ENCODE peak calls at places on chromosomes 7 and 10, in five cellular contexts. M, Q, I, O and U are unnamed samples. For H3K36me3, the result is how much of the 10 kb centered on the place peaks cover.

GRCh38 chr10:133157662-133158436 is 2.2 kb upstream of the KNDC1 start:
- DNase-seq in M (no peak), Q (no peak), I (no peak), O (no peak), U (no peak)

GRCh38 chr7:138878847-138879246 is 80.9 kb upstream of the ATP6V0A4 start:
- DNase-seq in M (no peak), Q (no peak), I (no peak), O (no peak), U (no peak)

GRCh38 chr7:20085086-20085485 is 132.1 kb downstream of the MACC1 start:
- DNase-seq in M (no peak), Q (no peak), I (no peak), O (no peak), U (no peak)

GRCh38 chr7:74606101-74606908 is 51.2 kb upstream of the GTF2I start:
- DNase-seq in M (no peak), Q (peak), I (peak), O (peak), U (peak)

GRCh38 chr7:72493850-72494661 is 81.9 kb upstream of the CALN1 start:
- DNase-seq in M (peak), Q (peak), I (peak), O (peak), U (peak)

GRCh38 chr10:3131098-3131497 is 41.5 kb downstream of the PITRM1 start:
- DNase-seq in M (peak), Q (no peak), I (no peak), O (no peak), U (no peak)

GRCh38 chr10:16689227-16689626 is 128.0 kb downstream of the RSU1 start:
- DNase-seq in M (no peak), Q (no peak), I (no peak), O (no peak), U (no peak)

GRCh38 chr7:155167706-155168365 is 97.7 kb downstream of the HTR5A start:
- DNase-seq in M (no peak), Q (no peak), I (no peak), O (no peak), U (no peak)

GRCh38 chr10:344582-345200 is 209.4 kb downstream of the ZMYND11 start:
- DNase-seq in M (no peak), Q (no peak), I (no peak), O (no peak), U (no peak)

GRCh38 chr7:2876031-2876862 is 32.1 kb upstream of the GNA12 start:
- DNase-seq in M (peak), Q (no peak), I (no peak), O (no peak), U (no peak)

GRCh38 chr7:22695476-22696132 is 31.4 kb upstream of the IL6 start:
- DNase-seq in M (no peak), Q (no peak), I (no peak), O (no peak), U (no peak)

GRCh38 chr10:131921191-131921590 is 20.4 kb downstream of the PPP2R2D start:
- DNase-seq in M (no peak), Q (no peak), I (no peak), O (no peak), U (peak)

GRCh38 chr7:154480817-154481216 is 428.6 kb downstream of the DPP6 start:
- DNase-seq in M (no peak), Q (no peak), I (no peak), O (no peak), U (no peak)

GRCh38 chr7:83794834-83795233 is 145.9 kb upstream of the SEMA3E start:
- DNase-seq in M (peak), Q (no peak), I (no peak), O (no peak), U (no peak)

GRCh38 chr7:67913604-67914003 is 917.0 kb downstream of the TYW1 start:
- DNase-seq in M (peak), Q (no peak), I (no peak), O (no peak), U (no peak)

GRCh38 chr7:22969010-22969431 is 44.9 kb downstream of the HYCC1 start:
- DNase-seq in M (no peak), Q (no peak), I (no peak), O (no peak), U (no peak)

GRCh38 chr7:9608560-9608959 is 1175.2 kb downstream of the NXPH1 start:
- DNase-seq in M (no peak), Q (no peak), I (no peak), O (no peak), U (no peak)

GRCh38 chr7:102095933-102096332 is 190.7 kb upstream of the SH2B2 start:
- DNase-seq in M (no peak), Q (no peak), I (no peak), O (no peak), U (no peak)

GRCh38 chr7:14835399-14835798 is 67.2 kb downstream of the DGKB start:
- DNase-seq in M (no peak), Q (no peak), I (no peak), O (no peak), U (no peak)

GRCh38 chr7:128352138-128352537 is 8.4 kb upstream of the RBM28 start:
- DNase-seq in M (no peak), Q (no peak), I (peak), O (no peak), U (no peak)

GRCh38 chr7:27188666-27189559 is 3.9 kb upstream of the HOXA11 start:
- DNase-seq in M (no peak), Q (peak), I (peak), O (no peak), U (peak)

GRCh38 chr7:130486114-130486962 is 5.5 kb upstream of the MEST start:
- DNase-seq in M (no peak), Q (no peak), I (peak), O (peak), U (no peak)

GRCh38 chr10:7027913-7028808 is 382.7 kb downstream of the SFMBT2 start:
- DNase-seq in M (no peak), Q (no peak), I (no peak), O (no peak), U (no peak)

GRCh38 chr7:66735850-66736249 is 4.7 kb upstream of the RABGEF1 start:
- DNase-seq in M (no peak), Q (no peak), I (no peak), O (no peak), U (no peak)

GRCh38 chr7:27095897-27096755 is at the start of gene HOXA1:
- DNase-seq in M (peak), Q (no peak), I (peak), O (peak), U (peak)

GRCh38 chr10:18582803-18583202 is 68.6 kb downstream of the NSUN6 start:
- DNase-seq in M (peak), Q (peak), I (no peak), O (no peak), U (no peak)

GRCh38 chr7:38629621-38630020 is 1.6 kb downstream of the AMPH start:
- DNase-seq in M (no peak), Q (no peak), I (no peak), O (no peak), U (no peak)

GRCh38 chr7:123798527-123799188 is 46.3 kb upstream of the HYAL4 start:
- DNase-seq in M (peak), Q (no peak), I (no peak), O (no peak), U (no peak)

GRCh38 chr10:97713351-97713827 is at the start of gene MARVELD1:
- DNase-seq in M (peak), Q (peak), I (peak), O (no peak), U (peak)

GRCh38 chr10:106819490-106819889 is 345.0 kb downstream of the SORCS1 start:
- DNase-seq in M (no peak), Q (no peak), I (no peak), O (no peak), U (no peak)

GRCh38 chr7:89029864-89030263 is 234.3 kb upstream of the TEX47 start:
- DNase-seq in M (peak), Q (no peak), I (no peak), O (no peak), U (no peak)

GRCh38 chr7:75960372-75960771 is 34.0 kb downstream of the TMEM120A start:
- DNase-seq in M (no peak), Q (no peak), I (no peak), O (no peak), U (no peak)

GRCh38 chr10:34906021-34906965 is 91.2 kb upstream of the PARD3 start:
- DNase-seq in M (peak), Q (no peak), I (no peak), O (no peak), U (no peak)

GRCh38 chr7:148397985-148398384 is 192.6 kb upstream of the C7orf33 start:
- DNase-seq in M (no peak), Q (no peak), I (no peak), O (no peak), U (no peak)

GRCh38 chr7:98202367-98203195 is 8.7 kb upstream of the BHLHA15 start:
- DNase-seq in M (no peak), Q (peak), I (peak), O (peak), U (no peak)

GRCh38 chr7:54687518-54688212 is 71.3 kb downstream of the SEC61G start:
- DNase-seq in M (no peak), Q (no peak), I (peak), O (no peak), U (no peak)

GRCh38 chr7:157005456-157006204 is 4.8 kb downstream of the MNX1 start:
- DNase-seq in M (no peak), Q (no peak), I (no peak), O (no peak), U (no peak)

GRCh38 chr7:99623702-99624447 is 7.1 kb downstream of the ZSCAN25 start:
- DNase-seq in M (no peak), Q (no peak), I (no peak), O (no peak), U (no peak)
- H3K4me3 ChIP-seq in M (no peak), Q (peak), I (no peak), O (no peak), U (no peak)

DNA sequence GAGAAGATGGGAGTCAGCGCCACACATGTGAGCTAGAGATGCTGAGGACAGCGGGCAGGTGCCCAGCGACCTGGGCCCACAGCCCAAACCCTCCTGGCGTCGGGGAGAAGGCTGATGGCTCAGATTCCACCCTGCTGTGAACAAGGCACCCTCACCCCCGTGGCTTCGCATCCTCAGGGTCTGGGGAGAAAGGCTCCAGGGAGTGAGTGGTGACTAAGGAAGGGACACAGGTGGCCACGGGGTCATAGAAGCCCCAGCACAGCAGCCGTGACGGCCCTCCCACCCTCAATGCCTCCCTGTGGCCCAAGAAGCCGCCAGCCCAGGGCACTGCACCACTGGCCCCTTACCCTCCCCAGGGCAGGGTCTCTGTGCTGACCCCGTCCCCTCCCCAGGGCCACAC is 19.6 kb downstream of the INTS1 start:
- DNase-seq in M (no peak), Q (no peak), I (no peak), O (no peak), U (no peak)
- H3K36me3 ChIP-seq in M (under half), Q (half or more), I (under half), O (half or more), U (half or more)

GRCh38 chr10:127198721-127199120 is 2.3 kb upstream of the INSYN2A start:
- DNase-seq in M (no peak), Q (no peak), I (no peak), O (no peak), U (no peak)

GRCh38 chr10:127198307-127198706 is 1.9 kb upstream of the INSYN2A start:
- DNase-seq in M (no peak), Q (no peak), I (no peak), O (no peak), U (no peak)

GRCh38 chr10:127195571-127196226 is 692 bp downstream of the INSYN2A start:
- DNase-seq in M (no peak), Q (no peak), I (no peak), O (no peak), U (no peak)

GRCh38 chr10:127196227-127196954 is at the start of gene INSYN2A:
- DNase-seq in M (peak), Q (no peak), I (peak), O (no peak), U (no peak)

DNA sequence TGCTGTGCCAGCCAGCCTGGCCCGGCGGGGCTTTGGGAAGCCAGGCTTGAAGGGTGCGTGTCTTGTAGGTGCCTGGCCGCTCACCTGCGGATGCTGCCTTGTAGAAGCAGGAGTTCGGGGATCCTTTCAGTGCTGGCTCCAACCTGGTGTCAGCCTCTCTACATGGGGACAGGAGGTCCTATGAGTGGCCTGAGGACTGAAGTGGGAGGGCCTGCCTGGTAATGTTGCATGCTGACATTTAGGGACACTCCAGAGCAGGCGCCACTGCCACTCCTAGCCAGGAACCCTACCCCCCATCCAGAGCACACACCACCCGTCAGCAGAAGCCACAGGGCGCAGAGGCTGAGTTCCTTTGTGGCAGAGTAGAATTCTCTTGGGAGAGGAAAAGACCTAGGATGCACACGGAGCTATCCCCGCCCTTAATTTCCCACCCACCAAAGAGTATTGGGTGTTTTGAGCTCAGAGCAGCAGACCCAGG is 603 bp upstream of the INSYN2A start:
- DNase-seq in M (peak), Q (no peak), I (no peak), O (no peak), U (no peak)
- H3K4me3 ChIP-seq in M (peak), Q (no peak), I (no peak), O (no peak), U (no peak)

DNA sequence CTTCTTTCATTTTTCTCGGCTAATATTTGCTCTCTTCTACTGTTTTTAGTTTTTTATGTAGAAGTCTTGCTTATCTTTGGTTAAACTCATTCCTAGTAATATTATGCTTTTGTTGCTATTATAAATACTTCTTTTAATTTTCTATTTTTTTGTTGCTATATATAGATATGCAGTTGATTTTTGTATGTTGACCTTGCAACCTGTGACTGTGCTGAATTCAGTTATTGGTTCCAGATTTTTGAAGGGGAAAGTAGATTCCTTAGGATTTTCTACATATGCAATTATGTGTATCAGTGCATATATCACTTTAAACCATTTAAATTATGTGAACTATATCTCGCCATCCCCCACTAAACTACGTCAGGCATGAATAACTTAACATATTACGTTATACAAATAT is 71.6 kb downstream of the IDE start:
- DNase-seq in M (no peak), Q (no peak), I (no peak), O (no peak), U (no peak)
- H3K36me3 ChIP-seq in M (under half), Q (under half), I (under half), O (under half), U (under half)